ENCODE peak calls at places on chromosome 2, in six cellular contexts. Z is Peyer's patch; S is naive thymus-derived CD4-positive, alpha-beta T cell; G is GM23338; Y is keratinocyte; O is aorta. J is an unnamed sample. For H3K36me3 and H3K4me1, the result is how much of the 10 kb centered on the place peaks cover.

GRCh38 chr2:113248997-113249770 is 29.5 kb downstream of the PAX8 start:
- DNase-seq in Z (peak), O (peak), S (peak), Y (no peak), G (peak), J (peak)

GRCh38 chr2:25814681-25815080 is 63.6 kb downstream of the ASXL2 start:
- DNase-seq in G (no peak), Z (no peak), Y (no peak), S (no peak), O (no peak), J (peak)

GRCh38 chr2:180063494-180063893 is 56.4 kb upstream of the CWC22 start:
- DNase-seq in Y (no peak), S (no peak), O (no peak), Z (no peak), G (no peak), J (no peak)

GRCh38 chr2:102050854-102051391 is 59.2 kb downstream of the IL1R2 start:
- DNase-seq in G (no peak), Y (no peak), Z (peak), S (no peak), O (peak), J (no peak)

GRCh38 chr2:17309741-17310339 is 208.4 kb downstream of the RAD51AP2 start:
- DNase-seq in Y (no peak), G (peak), Z (peak), O (no peak), S (no peak), J (peak)

GRCh38 chr2:71609029-71609428 is 155.7 kb downstream of the DYSF start:
- DNase-seq in O (no peak), Y (no peak), Z (no peak), G (no peak), S (no peak), J (no peak)

GRCh38 chr2:28444951-28445350 is 50.9 kb upstream of the PLB1 start:
- DNase-seq in Y (no peak), G (no peak), S (no peak), O (no peak), Z (no peak), J (no peak)

GRCh38 chr2:46645681-46646162 is 166.4 kb downstream of the TMEM247 start:
- DNase-seq in S (no peak), G (no peak), O (peak), Z (no peak), Y (peak), J (peak)

GRCh38 chr2:70686577-70687460 is 81.2 kb downstream of the ADD2 start:
- DNase-seq in O (no peak), S (no peak), Y (peak), G (peak), Z (no peak), J (peak)

GRCh38 chr2:101396352-101396717 is 9.0 kb upstream of the CREG2 start:
- DNase-seq in O (no peak), Z (no peak), G (no peak), S (no peak), Y (peak), J (peak)

GRCh38 chr2:95052804-95053535 is 27.5 kb downstream of the MAL start:
- DNase-seq in G (no peak), O (no peak), Y (no peak), Z (no peak), S (no peak), J (no peak)

GRCh38 chr2:24048662-24049484 is 668 bp upstream of the FKBP1B start:
- DNase-seq in Y (no peak), S (no peak), Z (no peak), G (peak), O (no peak), J (no peak)

GRCh38 chr2:226873826-226874225 is 38.0 kb downstream of the RHBDD1 start:
- DNase-seq in Z (no peak), G (no peak), Y (no peak), O (no peak), S (no peak), J (no peak)

GRCh38 chr2:179562330-179562885 is 297.8 kb upstream of the SESTD1 start:
- DNase-seq in G (no peak), Y (no peak), Z (no peak), S (no peak), O (no peak), J (no peak)

GRCh38 chr2:64807417-64807816 is 153.7 kb upstream of the SERTAD2 start:
- DNase-seq in S (no peak), G (no peak), Y (peak), O (peak), Z (no peak), J (peak)
- H3K36me3 ChIP-seq in S (under half), G (under half), Y (under half), O (under half), Z (under half), J (under half)

GRCh38 chr2:233013027-233013461 is at the start of gene NGEF:
- DNase-seq in Z (no peak), Y (no peak), S (no peak), O (no peak), G (no peak), J (no peak)

GRCh38 chr2:233010569-233011267 is 2.3 kb downstream of the NGEF start:
- DNase-seq in Z (no peak), Y (no peak), S (no peak), O (no peak), G (no peak), J (no peak)

GRCh38 chr2:233012301-233012971 is 620 bp downstream of the NGEF start:
- DNase-seq in Z (no peak), G (no peak), Y (no peak), S (no peak), O (no peak), J (no peak)

GRCh38 chr2:233009661-233010060 is 3.4 kb downstream of the NGEF start:
- DNase-seq in S (no peak), G (no peak), Y (no peak), O (no peak), Z (no peak), J (no peak)

GRCh38 chr2:233011268-233012190 is 1.5 kb downstream of the NGEF start:
- DNase-seq in Z (no peak), O (no peak), S (no peak), G (no peak), Y (no peak), J (no peak)
- H3K4me1 ChIP-seq in Z (under half), O (under half), S (under half), G (under half), Y (under half), J (under half)

GRCh38 chr2:19754907-19755306 is 146.9 kb downstream of the TTC32 start:
- DNase-seq in G (no peak), O (no peak), Y (no peak), Z (no peak), S (no peak), J (no peak)
- H3K36me3 ChIP-seq in G (under half), O (under half), Y (under half), Z (under half), S (under half), J (under half)

GRCh38 chr2:86035883-86036789 is 69.5 kb downstream of the POLR1A start:
- DNase-seq in O (peak), Y (no peak), G (peak), S (peak), Z (peak), J (no peak)
- H3K4me1 ChIP-seq in O (under half), Y (under half), G (under half), S (half or more), Z (under half), J (under half)

GRCh38 chr2:63850650-63851049 is 9.0 kb downstream of the UGP2 start:
- DNase-seq in Y (no peak), S (no peak), Z (no peak), O (no peak), G (no peak), J (no peak)
- H3K36me3 ChIP-seq in Y (under half), S (under half), Z (under half), O (under half), G (under half), J (under half)

GRCh38 chr2:200408428-200409311 is 101.2 kb downstream of the KCTD18 start:
- DNase-seq in O (no peak), G (no peak), Y (no peak), S (no peak), Z (no peak), J (peak)
- H3K4me1 ChIP-seq in O (under half), G (under half), Y (under half), S (under half), Z (under half), J (half or more)

DNA sequence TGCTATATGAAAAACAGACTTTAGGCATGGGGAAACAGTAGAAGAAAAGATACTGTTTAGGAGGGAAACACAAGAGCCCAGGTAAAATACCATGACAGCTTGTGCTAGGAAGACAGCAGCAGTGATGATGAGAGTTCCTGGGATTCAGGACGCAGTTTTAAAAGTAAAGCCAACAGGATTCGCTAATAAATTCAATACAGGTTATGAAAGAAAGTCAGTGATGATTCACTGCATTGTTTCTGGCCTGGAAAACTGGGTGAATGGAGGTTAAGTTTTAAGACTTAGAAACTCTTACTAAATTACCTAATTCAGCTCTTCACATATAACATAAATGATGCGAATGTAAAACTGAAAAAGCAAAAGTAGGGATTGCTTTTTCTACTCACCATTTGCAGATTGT is 27.9 kb upstream of the RNU4ATAC start:
- DNase-seq in G (no peak), Z (no peak), O (no peak), Y (no peak), S (no peak), J (peak)
- H3K36me3 ChIP-seq in G (under half), Z (under half), O (under half), Y (under half), S (under half), J (under half)